ENCODE peak calls at places on chromosomes 13 and 19, in four cellular contexts. W is fibroblast of the aortic adventitia, L is NCI-H748 treated with DMSO at 0.1 percent for 48 hours, A is Kasumi-1. B is an unnamed sample.

GRCh38 chr13:27245610-27246009 is 5.7 kb upstream of the RPL21 start:
- DNase-seq in A (no peak), L (no peak), W (no peak), B (no peak)

GRCh38 chr19:3062165-3063105 is at the start of gene TLE5:
- DNase-seq in W (no peak), A (peak), L (peak), B (peak)

GRCh38 chr19:1757468-1758230 is 4.3 kb downstream of the ONECUT3 start:
- DNase-seq in L (no peak), A (no peak), W (no peak), B (no peak)

GRCh38 chr13:41222259-41222852 is 28.0 kb upstream of the KBTBD7 start:
- DNase-seq in W (peak), L (peak), A (peak), B (peak)

GRCh38 chr19:873084-874019 is 13.9 kb downstream of the CFD start:
- DNase-seq in L (no peak), W (no peak), A (peak), B (no peak)

GRCh38 chr19:51158474-51159129 is 16.5 kb downstream of the SIGLEC7 start:
- DNase-seq in A (peak), L (no peak), W (peak), B (peak)

GRCh38 chr19:43425567-43426392 is 11.1 kb downstream of the TEX101 start:
- DNase-seq in A (peak), W (peak), L (peak), B (peak)

GRCh38 chr13:72405441-72405840 is 322.0 kb downstream of the MZT1 start:
- DNase-seq in W (no peak), A (no peak), L (no peak), B (no peak)

GRCh38 chr13:79481685-79482052 is 714 bp downstream of the NDFIP2 start:
- DNase-seq in A (no peak), L (peak), W (no peak), B (no peak)

GRCh38 chr19:36210497-36210896 is 4.0 kb downstream of the ZNF565 start:
- DNase-seq in L (no peak), W (no peak), A (no peak), B (no peak)